ENCODE peak calls at places on chromosome 10, in eight cellular contexts. J, I, U, H, V, N, G and C are unnamed samples.
A peak's percentile ranks its signal among the peaks of the same experiment; 100 is the strongest.

GRCh38 chr10:29876008-29876555 is 183.3 kb downstream of the JCAD start:
- DNase-seq in J (no peak), I (peak; percentile 48), U (no peak), H (no peak), V (no peak), N (no peak), G (no peak), C (no peak)

GRCh38 chr10:32887481-32887880 is 70.5 kb downstream of the ITGB1 start:
- DNase-seq in J (no peak), I (no peak), U (no peak), H (no peak), V (no peak), N (no peak), G (no peak), C (peak; percentile 14)

GRCh38 chr10:72694476-72695369 is 2.8 kb downstream of the MCU start:
- DNase-seq in J (peak; percentile 45), I (peak; percentile 48), U (peak; percentile 38), H (peak; percentile 79), V (peak; percentile 47), N (no peak), G (peak; percentile 65), C (peak; percentile 73)

GRCh38 chr10:12906051-12906541 is 95.4 kb downstream of the CCDC3 start:
- DNase-seq in J (no peak), I (peak; percentile 38), U (no peak), H (no peak), V (no peak), N (peak; percentile 18), G (no peak), C (no peak)

GRCh38 chr10:49758249-49758930 is 3.7 kb downstream of the OGDHL start:
- DNase-seq in J (no peak), I (no peak), U (no peak), H (no peak), V (no peak), N (no peak), G (no peak), C (peak; percentile 56)

GRCh38 chr10:73956476-73957338 is 41.2 kb upstream of the VCL start:
- DNase-seq in J (peak; percentile 92), I (peak; percentile 70), U (peak; percentile 67), H (no peak), V (no peak), N (peak; percentile 61), G (peak; percentile 62), C (peak; percentile 83)

GRCh38 chr10:398954-399353 is 263.7 kb downstream of the ZMYND11 start:
- DNase-seq in J (no peak), I (no peak), U (no peak), H (no peak), V (no peak), N (no peak), G (no peak), C (no peak)

GRCh38 chr10:84191106-84191505 is 3.2 kb upstream of the CDHR1 start:
- DNase-seq in J (no peak), I (no peak), U (no peak), H (no peak), V (no peak), N (no peak), G (no peak), C (no peak)

GRCh38 chr10:102431452-102432124 is 786 bp downstream of the CUEDC2 start:
- DNase-seq in J (peak; percentile 59), I (peak; percentile 27), U (peak; percentile 22), H (peak; percentile 45), V (peak; percentile 35), N (no peak), G (no peak), C (peak; percentile 91)

GRCh38 chr10:104546756-104547155 is 94.3 kb upstream of the SORCS3 start:
- DNase-seq in J (no peak), I (no peak), U (no peak), H (peak; percentile 4), V (no peak), N (no peak), G (no peak), C (no peak)

GRCh38 chr10:69567920-69568319 is 5.3 kb downstream of the NEUROG3 start:
- DNase-seq in J (peak; percentile 70), I (peak; percentile 45), U (peak; percentile 81), H (peak; percentile 41), V (peak; percentile 86), N (peak; percentile 23), G (peak; percentile 51), C (peak; percentile 97)

GRCh38 chr10:90644165-90644564 is 213.7 kb downstream of the HTR7 start:
- DNase-seq in J (no peak), I (peak; percentile 90), U (no peak), H (no peak), V (no peak), N (peak; percentile 85), G (no peak), C (no peak)

GRCh38 chr10:96548589-96548988 is 34.9 kb upstream of the TLL2 start:
- DNase-seq in J (no peak), I (no peak), U (no peak), H (no peak), V (no peak), N (no peak), G (no peak), C (no peak)

GRCh38 chr10:116849271-116850057 is at the start of gene ENO4:
- DNase-seq in J (no peak), I (peak; percentile 84), U (peak; percentile 69), H (peak; percentile 89), V (peak; percentile 92), N (peak; percentile 76), G (peak; percentile 73), C (peak; percentile 94)

GRCh38 chr10:110501142-110501937 is 3.6 kb downstream of the DUSP5 start:
- DNase-seq in J (peak; percentile 94), I (peak; percentile 94), U (peak; percentile 89), H (peak; percentile 93), V (peak; percentile 92), N (peak; percentile 92), G (peak; percentile 95), C (peak; percentile 96)

GRCh38 chr10:114893248-114893647 is 44.7 kb upstream of the TRUB1 start:
- DNase-seq in J (peak; percentile 10), I (no peak), U (peak; percentile 36), H (peak; percentile 61), V (no peak), N (no peak), G (peak; percentile 15), C (no peak)

GRCh38 chr10:23693895-23694294 is 255.0 kb downstream of the OTUD1 start:
- DNase-seq in J (no peak), I (no peak), U (no peak), H (no peak), V (peak; percentile 19), N (no peak), G (no peak), C (no peak)

GRCh38 chr10:23694921-23695824 is 256.3 kb downstream of the OTUD1 start:
- DNase-seq in J (no peak), I (no peak), U (no peak), H (no peak), V (peak; percentile 39), N (no peak), G (no peak), C (peak; percentile 89)

GRCh38 chr10:23695825-23696420 is 257.0 kb downstream of the OTUD1 start:
- DNase-seq in J (no peak), I (no peak), U (no peak), H (no peak), V (no peak), N (no peak), G (no peak), C (no peak)

GRCh38 chr10:23694446-23694920 is 255.6 kb downstream of the OTUD1 start:
- DNase-seq in J (no peak), I (peak; percentile 4), U (no peak), H (peak; percentile 11), V (peak; percentile 32), N (no peak), G (no peak), C (no peak)

GRCh38 chr10:23696476-23696875 is 257.6 kb downstream of the OTUD1 start:
- DNase-seq in J (no peak), I (no peak), U (peak; percentile 39), H (no peak), V (no peak), N (no peak), G (no peak), C (no peak)
- H3K4me2 ChIP-seq in J (no peak overlapping the region), I (no peak overlapping the region), U (no peak overlapping the region), H (no peak overlapping the region), V (no peak overlapping the region), N (no peak overlapping the region), G (no peak overlapping the region), C (no peak overlapping the region)

GRCh38 chr10:45008524-45009161 is 7.9 kb downstream of the ZNF22 start:
- DNase-seq in J (peak; percentile 87), I (peak; percentile 84), U (peak; percentile 96), H (peak; percentile 86), V (peak; percentile 86), N (peak; percentile 78), G (peak; percentile 89), C (peak; percentile 90)
- H3K4me2 ChIP-seq in J (no peak overlapping the region), I (peak overlapping the region; percentile 37), U (peak overlapping the region; percentile 31), H (peak overlapping the region; percentile 39), V (peak overlapping the region; percentile 13), N (peak overlapping the region; percentile 5), G (peak overlapping the region; percentile 51), C (peak overlapping the region; percentile 15)

DNA sequence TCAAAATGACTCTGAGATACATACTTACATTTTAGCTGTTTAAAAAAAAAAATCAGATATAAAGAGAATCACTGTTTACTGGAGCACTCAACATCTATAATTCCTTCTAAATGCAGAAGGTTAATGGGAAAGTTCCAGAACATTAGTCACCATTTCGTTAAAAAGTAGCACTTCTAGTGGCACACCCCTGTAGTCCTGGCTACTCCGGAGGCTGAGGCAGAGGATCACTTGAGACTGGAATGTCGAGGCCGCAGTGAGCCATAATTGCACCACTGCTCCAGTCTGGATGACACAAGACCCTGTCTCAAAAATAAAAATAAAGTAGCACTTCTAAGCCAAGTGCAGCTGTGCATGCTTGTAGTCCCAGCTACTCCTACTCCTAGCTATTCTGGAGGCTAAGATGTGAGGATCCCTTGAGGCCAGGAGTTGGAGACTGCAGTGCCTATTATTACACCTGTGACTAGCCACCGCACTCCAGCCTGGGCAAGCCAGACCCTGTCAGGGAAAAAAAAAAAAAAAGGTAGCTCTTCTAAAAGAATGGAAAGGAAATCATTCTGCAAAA is 2.2 kb downstream of the FGFBP3 start:
- DNase-seq in J (no peak), I (peak; percentile 65), U (no peak), H (no peak), V (no peak), N (peak; percentile 48), G (no peak), C (no peak)
- H3K4me2 ChIP-seq in J (no peak overlapping the region), I (peak overlapping the region; percentile 85), U (peak overlapping the region; percentile 98), H (peak overlapping the region; percentile 88), V (peak overlapping the region; percentile 92), N (peak overlapping the region; percentile 91), G (no peak overlapping the region), C (peak overlapping the region; percentile 96)

GRCh38 chr10:62498271-62498670 is 124.1 kb downstream of the ZNF365 start:
- DNase-seq in J (no peak), I (no peak), U (no peak), H (no peak), V (no peak), N (no peak), G (no peak), C (no peak)

GRCh38 chr10:62492012-62492869 is 118.1 kb downstream of the ZNF365 start:
- DNase-seq in J (peak; percentile 12), I (peak; percentile 44), U (peak; percentile 92), H (peak; percentile 57), V (peak; percentile 41), N (peak; percentile 41), G (peak; percentile 25), C (peak; percentile 10)

GRCh38 chr10:62496925-62497324 is 122.8 kb downstream of the ZNF365 start:
- DNase-seq in J (no peak), I (no peak), U (no peak), H (no peak), V (no peak), N (no peak), G (no peak), C (no peak)

GRCh38 chr10:62491597-62491996 is 117.4 kb downstream of the ZNF365 start:
- DNase-seq in J (no peak), I (no peak), U (peak; percentile 46), H (no peak), V (no peak), N (no peak), G (no peak), C (no peak)

GRCh38 chr10:62492870-62493180 is 118.7 kb downstream of the ZNF365 start:
- DNase-seq in J (no peak), I (no peak), U (no peak), H (no peak), V (no peak), N (no peak), G (no peak), C (no peak)
- H3K4me2 ChIP-seq in J (no peak overlapping the region), I (no peak overlapping the region), U (no peak overlapping the region), H (no peak overlapping the region), V (no peak overlapping the region), N (no peak overlapping the region), G (no peak overlapping the region), C (no peak overlapping the region)